ENCODE peak calls at places on chromosomes 6 and 20, in five cellular contexts. Y is choroid plexus epithelial cell, J is HTR-8/SVneo, Q is heart right ventricle, K is left ventricle myocardium inferior. B is an unnamed sample.

GRCh38 chr6:48476257-48476656 is 365.3 kb upstream of the PTCHD4 start:
- DNase-seq in Y (peak; percentile 76), J (no peak), Q (no peak), K (no peak), B (no peak)

GRCh38 chr20:37983286-37983685 is 50.0 kb downstream of the TTI1 start:
- DNase-seq in Y (no peak), J (no peak), Q (no peak), K (no peak), B (no peak)

GRCh38 chr6:55818482-55818881 is 56.9 kb downstream of the BMP5 start:
- DNase-seq in Y (peak; percentile 70), J (no peak), Q (no peak), K (no peak), B (no peak)

GRCh38 chr6:105633814-105634213 is 230.9 kb upstream of the PREP start:
- DNase-seq in Y (no peak), J (no peak), Q (no peak), K (no peak), B (no peak)

GRCh38 chr20:5658897-5659296 is 91.3 kb upstream of the SHLD1 start:
- DNase-seq in Y (peak; percentile 95), J (no peak), Q (peak; percentile 63), K (peak; percentile 50), B (peak; percentile 77)

GRCh38 chr6:75870389-75870788 is 121.3 kb downstream of the MYO6 start:
- DNase-seq in Y (no peak), J (no peak), Q (no peak), K (no peak), B (no peak)

GRCh38 chr6:165804331-165805066 is 141.5 kb upstream of the PDE10A start:
- DNase-seq in Y (peak; percentile 50), J (no peak), Q (no peak), K (peak; percentile 41), B (no peak)

GRCh38 chr6:2351807-2352431 is 106.5 kb upstream of the GMDS start:
- DNase-seq in Y (peak; percentile 88), J (no peak), Q (no peak), K (no peak), B (no peak)

GRCh38 chr6:121932071-121933009 is 467.1 kb upstream of the HSF2 start:
- DNase-seq in Y (peak; percentile 89), J (peak; percentile 72), Q (peak; percentile 44), K (peak; percentile 28), B (peak; percentile 29)

GRCh38 chr6:75349262-75349984 is 64.8 kb upstream of the TMEM30A start:
- DNase-seq in Y (peak; percentile 36), J (peak; percentile 22), Q (peak; percentile 23), K (peak; percentile 36), B (peak; percentile 86)

GRCh38 chr6:157789861-157790260 is 33.2 kb upstream of the SNX9 start:
- DNase-seq in Y (no peak), J (no peak), Q (no peak), K (no peak), B (no peak)

GRCh38 chr20:54231006-54231405 is 23.1 kb downstream of the PFDN4 start:
- DNase-seq in Y (no peak), J (no peak), Q (no peak), K (no peak), B (no peak)

GRCh38 chr6:79574636-79575035 is 37.4 kb upstream of the LCA5 start:
- DNase-seq in Y (peak; percentile 87), J (peak; percentile 56), Q (no peak), K (no peak), B (no peak)

GRCh38 chr20:32992015-32992641 is 12.1 kb downstream of the SUN5 start:
- DNase-seq in Y (no peak), J (no peak), Q (no peak), K (no peak), B (no peak)

GRCh38 chr6:149499066-149499465 is 14.3 kb upstream of the ZC3H12D start:
- DNase-seq in Y (peak; percentile 97), J (peak; percentile 47), Q (no peak), K (no peak), B (no peak)